ENCODE peak calls at places on chromosomes 12 and 14, in seven cellular contexts. U is fibroblast of lung, G is astrocyte, F is cardiac muscle cell, K is brain microvascular endothelial cell, Z is stomach, L is gastrocnemius medialis. C is an unnamed sample.

GRCh38 chr14:48725001-48725734 is 861.0 kb downstream of the RPS29 start:
- DNase-seq in U (peak), G (peak), F (no peak), K (no peak), Z (no peak), L (no peak), C (no peak)

GRCh38 chr12:34405286-34406227 is 383.3 kb downstream of the ALG10 start:
- DNase-seq in U (no peak), G (no peak), F (no peak), K (no peak), Z (no peak), L (peak), C (peak)

GRCh38 chr14:104868060-104868740 is 3.1 kb downstream of the CEP170B start:
- DNase-seq in U (no peak), G (no peak), F (no peak), K (no peak), Z (no peak), L (no peak), C (no peak)

GRCh38 chr12:49706351-49707126 is 666 bp downstream of the FMNL3 start:
- DNase-seq in U (peak), G (peak), F (peak), K (peak), Z (peak), L (no peak), C (peak)

GRCh38 chr12:130932061-130932650 is 21.6 kb upstream of the ADGRD1 start:
- DNase-seq in U (no peak), G (no peak), F (no peak), K (no peak), Z (no peak), L (no peak), C (no peak)

GRCh38 chr12:49079796-49080195 is 10.0 kb upstream of the RHEBL1 start:
- DNase-seq in U (no peak), G (no peak), F (no peak), K (no peak), Z (no peak), L (no peak), C (no peak)

GRCh38 chr12:103495158-103495782 is 498 bp downstream of the C12orf42 start:
- DNase-seq in U (no peak), G (no peak), F (peak), K (no peak), Z (peak), L (no peak), C (no peak)

GRCh38 chr14:57846631-57847030 is 19.3 kb downstream of the SLC35F4 start:
- DNase-seq in U (peak), G (no peak), F (no peak), K (no peak), Z (no peak), L (no peak), C (no peak)

GRCh38 chr14:41607966-41608663 is 1.4 kb downstream of the LRFN5 start:
- DNase-seq in U (peak), G (no peak), F (peak), K (no peak), Z (no peak), L (no peak), C (no peak)

GRCh38 chr12:99066726-99067125 is 421.6 kb downstream of the APAF1 start:
- DNase-seq in U (no peak), G (no peak), F (no peak), K (no peak), Z (no peak), L (no peak), C (no peak)

GRCh38 chr12:32400114-32400672 is 835 bp downstream of the FGD4 start:
- DNase-seq in U (no peak), G (no peak), F (peak), K (no peak), Z (peak), L (no peak), C (no peak)

GRCh38 chr12:16602412-16602811 is 3.5 kb downstream of the LMO3 start:
- DNase-seq in U (no peak), G (no peak), F (peak), K (no peak), Z (no peak), L (no peak), C (no peak)

GRCh38 chr12:10339441-10339840 is 31.8 kb downstream of the KLRD1 start:
- DNase-seq in U (no peak), G (peak), F (no peak), K (peak), Z (no peak), L (no peak), C (no peak)

GRCh38 chr12:124451016-124451415 is 116.4 kb downstream of the NCOR2 start:
- DNase-seq in U (no peak), G (no peak), F (no peak), K (no peak), Z (no peak), L (no peak), C (no peak)

GRCh38 chr12:64142382-64142781 is 79.7 kb downstream of the KICS2 start:
- DNase-seq in U (no peak), G (no peak), F (no peak), K (no peak), Z (no peak), L (no peak), C (no peak)

GRCh38 chr12:108033091-108033490 is 96.0 kb upstream of the WSCD2 start:
- DNase-seq in U (no peak), G (no peak), F (no peak), K (no peak), Z (no peak), L (no peak), C (no peak)

GRCh38 chr12:108515916-108516315 is 839 bp downstream of the FICD start:
- DNase-seq in U (no peak), G (no peak), F (no peak), K (no peak), Z (no peak), L (no peak), C (no peak)

GRCh38 chr12:105504286-105504685 is 173.8 kb downstream of the C12orf75 start:
- DNase-seq in U (no peak), G (no peak), F (no peak), K (no peak), Z (no peak), L (no peak), C (no peak)

GRCh38 chr12:2550470-2551090 is 244.2 kb upstream of the FKBP4 start:
- DNase-seq in U (no peak), G (no peak), F (no peak), K (no peak), Z (no peak), L (no peak), C (no peak)

GRCh38 chr14:74934476-74935339 is 11.6 kb upstream of the RPS6KL1 start:
- DNase-seq in U (peak), G (no peak), F (peak), K (no peak), Z (no peak), L (no peak), C (peak)

GRCh38 chr12:68455676-68456345 is 123.6 kb upstream of the MDM1 start:
- DNase-seq in U (no peak), G (peak), F (no peak), K (no peak), Z (no peak), L (no peak), C (no peak)

GRCh38 chr12:7542813-7543212 is 39.2 kb upstream of the CD163 start:
- DNase-seq in U (peak), G (no peak), F (no peak), K (peak), Z (no peak), L (no peak), C (no peak)

GRCh38 chr12:43285248-43285647 is 266.8 kb downstream of the ADAMTS20 start:
- DNase-seq in U (peak), G (peak), F (no peak), K (peak), Z (no peak), L (no peak), C (no peak)

GRCh38 chr14:65255583-65256443 is 153.5 kb upstream of the MAX start:
- DNase-seq in U (no peak), G (no peak), F (peak), K (no peak), Z (peak), L (no peak), C (no peak)

GRCh38 chr12:40393031-40393430 is 168.2 kb downstream of the LRRK2 start:
- DNase-seq in U (no peak), G (no peak), F (no peak), K (no peak), Z (no peak), L (no peak), C (no peak)

GRCh38 chr14:76690502-76691105 is 70.7 kb upstream of the VASH1 start:
- DNase-seq in U (no peak), G (no peak), F (no peak), K (no peak), Z (no peak), L (no peak), C (no peak)

GRCh38 chr14:50831704-50832130 is 755 bp upstream of the NIN start:
- DNase-seq in U (no peak), G (no peak), F (no peak), K (no peak), Z (no peak), L (no peak), C (no peak)

GRCh38 chr12:88111074-88111652 is 30.7 kb downstream of the CEP290 start:
- DNase-seq in U (peak), G (peak), F (peak), K (no peak), Z (no peak), L (no peak), C (no peak)

GRCh38 chr14:25381498-25381897 is 331.6 kb upstream of the STXBP6 start:
- DNase-seq in U (no peak), G (no peak), F (no peak), K (no peak), Z (no peak), L (no peak), C (no peak)

GRCh38 chr14:61620130-61620946 is 75.0 kb upstream of the HIF1A start:
- DNase-seq in U (peak), G (peak), F (no peak), K (peak), Z (no peak), L (no peak), C (no peak)

GRCh38 chr14:22598896-22599244 is 770 bp downstream of the ABHD4 start:
- DNase-seq in U (peak), G (peak), F (peak), K (peak), Z (peak), L (peak), C (no peak)

GRCh38 chr14:55117816-55118441 is 11.1 kb upstream of the LGALS3 start:
- DNase-seq in U (no peak), G (peak), F (no peak), K (no peak), Z (no peak), L (no peak), C (no peak)

GRCh38 chr14:69374235-69374634 is 23.9 kb downstream of the ERH start:
- DNase-seq in U (no peak), G (no peak), F (no peak), K (no peak), Z (no peak), L (no peak), C (no peak)

GRCh38 chr14:89444536-89445125 is 27.6 kb upstream of the FOXN3 start:
- DNase-seq in U (peak), G (no peak), F (no peak), K (no peak), Z (no peak), L (no peak), C (no peak)

GRCh38 chr14:55898938-55899337 is 219.3 kb upstream of the PELI2 start:
- DNase-seq in U (no peak), G (no peak), F (no peak), K (no peak), Z (peak), L (no peak), C (no peak)

DNA sequence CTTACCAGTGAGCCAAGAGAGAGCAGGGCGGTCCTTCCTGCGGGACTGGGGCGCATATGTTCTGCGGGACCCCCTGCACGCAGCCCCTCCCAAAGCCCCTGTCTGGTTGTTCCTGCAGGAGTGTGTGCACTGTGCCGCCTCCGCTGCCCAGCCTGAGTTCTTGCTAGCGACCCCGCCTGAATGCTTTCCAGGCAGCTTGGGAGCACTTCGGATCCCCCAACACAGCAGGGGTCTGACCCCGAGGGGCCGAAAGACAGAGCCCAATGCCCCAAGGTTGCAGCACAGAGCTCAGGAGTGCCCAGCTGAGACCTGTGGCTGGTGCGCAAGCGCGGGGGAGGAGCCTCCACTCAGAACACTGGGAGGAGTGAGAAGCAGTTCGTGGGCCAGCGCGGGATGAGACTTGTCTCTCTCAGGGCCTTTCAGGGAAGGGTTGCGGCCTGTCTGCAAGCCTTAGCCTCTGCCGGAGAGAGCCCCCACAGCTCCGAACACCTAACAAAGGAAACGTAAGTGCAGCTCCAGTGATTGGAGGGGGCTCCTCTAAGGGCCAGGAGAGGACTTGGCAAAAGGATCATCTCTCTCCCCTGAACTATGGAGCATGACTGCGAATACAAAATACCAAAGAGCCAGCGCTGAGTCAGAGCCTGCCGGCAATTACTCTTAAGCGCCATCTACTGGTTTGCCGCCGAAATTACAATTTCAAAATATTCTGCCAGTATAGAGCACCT is 50.5 kb downstream of the GTF2A1 start:
- DNase-seq in U (peak), G (peak), F (peak), K (peak), Z (peak), L (peak), C (peak)
- H3K4me3 ChIP-seq in U (peak), G (peak), F (peak), K (peak), Z (peak), L (peak), C (peak)

DNA sequence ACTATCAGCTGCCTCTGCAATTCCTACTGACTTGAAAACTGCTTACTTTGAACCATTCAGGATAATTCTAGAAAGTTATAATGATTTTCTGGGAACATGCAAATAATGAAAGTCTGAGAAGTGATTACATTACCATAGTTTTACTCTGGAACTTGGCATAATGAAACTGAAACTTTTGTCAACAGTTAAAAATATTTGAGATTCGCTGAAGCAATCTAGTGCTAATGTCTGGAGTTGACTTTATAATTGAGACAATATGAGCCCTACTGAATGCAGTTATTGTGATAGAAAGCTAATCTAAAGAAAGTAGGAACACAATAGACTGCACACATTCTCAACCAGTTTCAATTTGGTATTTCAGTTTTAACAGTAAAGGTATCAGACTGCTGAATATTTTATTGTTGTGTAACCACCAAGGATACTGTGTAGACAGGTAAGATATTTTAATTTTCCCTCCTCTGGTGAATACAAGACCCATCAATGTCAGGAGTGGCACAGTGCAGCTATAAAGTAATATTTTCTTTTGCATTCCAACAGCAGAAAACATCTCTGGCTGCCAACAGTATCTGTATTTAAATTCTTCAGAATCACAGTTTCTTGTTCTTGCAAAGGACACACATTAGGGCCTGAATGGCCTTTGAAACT is 483.5 kb downstream of the ATP23 start:
- DNase-seq in U (peak), G (no peak), F (no peak), K (no peak), Z (no peak), L (no peak), C (no peak)
- H3K27ac ChIP-seq in U (peak), G (peak), F (no peak), K (peak), Z (peak), L (no peak), C (no peak)

GRCh38 chr12:119642986-119643385 is 24.9 kb upstream of the PRKAB1 start:
- DNase-seq in U (no peak), G (no peak), F (no peak), K (no peak), Z (no peak), L (no peak), C (no peak)
- TF ChIP-seq CTCF in U (peak), G (no peak), F (peak), K (peak), Z (no peak), L (no peak), C (no peak)

DNA sequence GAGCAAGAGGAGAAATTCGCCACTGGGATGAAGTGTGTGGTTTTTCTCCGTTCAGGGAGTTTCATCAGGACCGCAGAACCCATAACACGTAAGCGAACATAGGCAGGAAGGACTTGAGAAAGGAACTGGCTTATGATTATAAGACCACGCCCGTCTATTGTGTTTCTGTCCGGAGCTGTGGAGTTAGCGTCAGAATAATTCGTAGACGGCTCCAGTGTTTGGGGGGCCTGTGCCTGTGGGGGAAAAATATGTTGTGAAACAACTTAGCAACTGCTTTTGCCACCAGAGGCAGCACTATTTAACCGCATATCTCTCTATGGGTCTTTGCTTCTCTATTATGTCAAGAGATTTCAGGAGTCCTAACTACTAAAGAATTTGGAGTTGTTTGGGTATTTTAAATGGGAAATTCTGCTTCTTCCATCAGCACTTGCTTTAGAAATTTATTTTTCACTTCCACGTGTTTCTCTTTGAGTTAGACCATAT is 506 bp upstream of the CLEC14A start:
- DNase-seq in U (peak), G (no peak), F (no peak), K (peak), Z (no peak), L (no peak), C (peak)
- H3K4me3 ChIP-seq in U (no peak), G (no peak), F (no peak), K (no peak), Z (peak), L (peak), C (peak)

GRCh38 chr12:101826766-101827368 is 3.9 kb downstream of the GNPTAB start:
- DNase-seq in U (no peak), G (no peak), F (no peak), K (no peak), Z (no peak), L (no peak), C (no peak)

GRCh38 chr12:101823039-101823438 is 7.7 kb downstream of the GNPTAB start:
- DNase-seq in U (no peak), G (no peak), F (no peak), K (no peak), Z (no peak), L (peak), C (no peak)

GRCh38 chr12:101823891-101824290 is 6.9 kb downstream of the GNPTAB start:
- DNase-seq in U (peak), G (no peak), F (peak), K (peak), Z (peak), L (peak), C (peak)

GRCh38 chr12:101828463-101829196 is 2.1 kb downstream of the GNPTAB start:
- DNase-seq in U (no peak), G (no peak), F (no peak), K (no peak), Z (no peak), L (no peak), C (no peak)

DNA sequence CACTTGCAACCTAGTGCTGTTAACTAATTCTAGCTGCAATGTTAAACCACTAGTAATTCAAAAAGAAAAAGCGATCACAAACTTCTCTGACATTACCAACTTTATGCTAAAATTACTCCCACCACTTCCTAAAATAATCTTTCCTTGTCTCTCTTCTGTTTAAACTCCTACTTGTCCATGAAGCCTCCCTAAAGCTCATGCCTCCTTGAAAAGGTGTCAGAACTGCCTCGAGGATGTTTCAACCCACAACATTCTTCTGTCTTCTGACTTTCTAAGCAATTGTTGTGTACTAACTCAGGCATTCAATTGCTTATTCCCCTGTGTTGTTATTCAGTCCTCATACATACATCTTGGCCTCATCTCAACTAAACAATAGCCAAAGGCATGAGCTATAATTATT is 5.9 kb downstream of the GNPTAB start:
- DNase-seq in U (no peak), G (no peak), F (no peak), K (no peak), Z (no peak), L (no peak), C (no peak)
- H3K27ac ChIP-seq in U (no peak), G (no peak), F (no peak), K (no peak), Z (no peak), L (peak), C (peak)

DNA sequence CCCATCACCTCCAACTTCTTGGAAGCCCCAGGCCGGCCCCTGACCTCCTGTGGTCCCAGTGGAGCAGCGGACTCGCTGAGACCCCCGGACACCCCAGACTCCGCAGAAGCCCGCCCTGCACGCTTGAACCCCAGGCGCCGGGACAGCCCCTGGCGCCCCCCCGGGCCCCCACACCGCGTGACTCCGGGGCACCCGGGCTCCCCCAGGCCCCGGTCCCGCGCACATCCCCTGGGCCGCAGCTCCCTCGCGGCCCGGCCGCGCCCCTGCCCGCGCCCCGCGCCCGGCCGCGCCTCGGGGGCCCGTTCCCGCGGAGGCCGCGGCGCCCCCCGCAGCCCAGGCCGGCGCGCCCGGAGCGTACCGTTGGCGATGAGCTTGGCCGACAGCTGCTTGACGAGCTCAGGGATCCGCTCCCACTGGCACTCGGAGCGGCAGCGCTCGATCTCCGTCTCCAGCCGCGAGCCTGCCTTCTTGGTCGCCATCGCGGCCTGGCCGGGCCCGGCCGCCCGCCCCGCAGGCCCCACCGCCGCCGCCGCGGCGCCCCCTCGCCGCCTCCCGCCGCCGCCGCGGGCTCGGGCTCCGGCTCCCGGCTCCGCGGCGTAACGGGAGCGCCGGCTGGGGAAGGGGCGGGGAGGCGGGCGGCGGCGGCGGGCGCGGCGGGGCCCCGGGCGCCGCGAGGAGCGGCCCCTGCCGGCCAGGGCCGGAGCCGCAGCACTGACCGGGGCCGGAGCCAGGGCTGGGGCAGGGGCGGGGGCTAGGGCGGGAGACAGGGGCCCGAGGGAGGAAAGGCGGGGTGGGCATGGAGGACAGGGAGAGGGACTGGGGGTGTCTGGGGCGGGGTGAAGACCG is at the start of gene TTC7B:
- DNase-seq in U (peak), G (no peak), F (peak), K (no peak), Z (peak), L (peak), C (no peak)
- TF ChIP-seq CTCF in U (peak), G (no peak), F (peak), K (peak), Z (no peak), L (no peak), C (peak)